ENCODE peak calls at places on chromosomes 5 and 9, in ten cellular contexts. A is WTC11, U is glutamatergic neuron, V is GM23338, J is GM13977, T is endothelial cell, F is heart right ventricle, W is psoas muscle, O is HCT116, E is transverse colon. Y is an unnamed sample.

GRCh38 chr9:95091574-95091970 is 225.9 kb downstream of the FANCC start:
- DNase-seq in A (no peak), U (no peak), V (no peak), J (no peak), T (no peak), F (no peak), W (no peak), O (no peak), E (no peak), Y (no peak)

GRCh38 chr5:146785065-146785464 is 93.5 kb downstream of the PPP2R2B start:
- DNase-seq in A (no peak), U (no peak), V (no peak), J (no peak), T (no peak), F (no peak), W (no peak), O (no peak), E (no peak), Y (no peak)

GRCh38 chr5:98248949-98249348 is 524.5 kb upstream of the RGMB start:
- DNase-seq in A (no peak), U (no peak), V (no peak), J (no peak), T (no peak), F (no peak), W (no peak), O (no peak), E (no peak), Y (no peak)

GRCh38 chr5:59988396-59988795 is 94.9 kb upstream of the PDE4D start:
- DNase-seq in A (no peak), U (no peak), V (no peak), J (no peak), T (no peak), F (no peak), W (no peak), O (no peak), E (no peak), Y (no peak)

GRCh38 chr5:173498871-173499470 is 117.5 kb downstream of the BOD1 start:
- DNase-seq in A (no peak), U (no peak), V (peak), J (no peak), T (no peak), F (no peak), W (peak), O (no peak), E (no peak), Y (no peak)

GRCh38 chr9:35757527-35758275 is 3.6 kb upstream of the MSMP start:
- DNase-seq in A (no peak), U (no peak), V (no peak), J (peak), T (no peak), F (no peak), W (no peak), O (no peak), E (no peak), Y (no peak)

GRCh38 chr9:22216730-22217160 is 207.6 kb upstream of the CDKN2B start:
- DNase-seq in A (no peak), U (no peak), V (no peak), J (no peak), T (no peak), F (no peak), W (no peak), O (peak), E (no peak), Y (no peak)

GRCh38 chr5:150774145-150774544 is 4.4 kb upstream of the SMIM3 start:
- DNase-seq in A (no peak), U (no peak), V (no peak), J (no peak), T (no peak), F (no peak), W (no peak), O (no peak), E (no peak), Y (no peak)

GRCh38 chr5:72067682-72068470 is 39.4 kb upstream of the MAP1B start:
- DNase-seq in A (no peak), U (no peak), V (no peak), J (no peak), T (no peak), F (no peak), W (no peak), O (peak), E (no peak), Y (no peak)

GRCh38 chr9:88807426-88807825 is 183.8 kb upstream of the S1PR3 start:
- DNase-seq in A (no peak), U (no peak), V (no peak), J (no peak), T (no peak), F (no peak), W (no peak), O (no peak), E (no peak), Y (no peak)

GRCh38 chr9:125189011-125189360 is 617 bp downstream of the PPP6C start:
- DNase-seq in A (peak), U (peak), V (peak), J (peak), T (peak), F (peak), W (peak), O (no peak), E (peak), Y (peak)

GRCh38 chr5:109374625-109375024 is 35.1 kb downstream of the PJA2 start:
- DNase-seq in A (no peak), U (no peak), V (no peak), J (no peak), T (no peak), F (no peak), W (no peak), O (no peak), E (no peak), Y (no peak)

GRCh38 chr9:133306242-133307194 is 29.5 kb downstream of the SURF6 start:
- DNase-seq in A (no peak), U (no peak), V (no peak), J (no peak), T (no peak), F (no peak), W (no peak), O (no peak), E (no peak), Y (no peak)

GRCh38 chr9:6272229-6272597 is 56.0 kb upstream of the TPD52L3 start:
- DNase-seq in A (no peak), U (no peak), V (no peak), J (no peak), T (no peak), F (peak), W (no peak), O (no peak), E (no peak), Y (no peak)

GRCh38 chr9:124066783-124067563 is 55.4 kb downstream of the LHX2 start:
- DNase-seq in A (no peak), U (no peak), V (no peak), J (no peak), T (no peak), F (no peak), W (no peak), O (no peak), E (no peak), Y (no peak)

GRCh38 chr5:128144491-128144890 is 60.9 kb downstream of the SLC12A2 start:
- DNase-seq in A (no peak), U (no peak), V (no peak), J (no peak), T (no peak), F (no peak), W (no peak), O (no peak), E (no peak), Y (no peak)

GRCh38 chr9:133886563-133887501 is 105.3 kb downstream of the VAV2 start:
- DNase-seq in A (no peak), U (no peak), V (no peak), J (no peak), T (no peak), F (no peak), W (no peak), O (no peak), E (no peak), Y (no peak)

GRCh38 chr5:72106922-72107873 is at the start of gene MAP1B:
- DNase-seq in A (peak), U (peak), V (peak), J (peak), T (peak), F (peak), W (peak), O (no peak), E (no peak), Y (peak)

GRCh38 chr9:135037521-135038250 is 49.8 kb upstream of the OLFM1 start:
- DNase-seq in A (no peak), U (no peak), V (no peak), J (no peak), T (no peak), F (no peak), W (peak), O (no peak), E (no peak), Y (no peak)

GRCh38 chr5:141615991-141616715 is 2.6 kb downstream of the DIAPH1 start:
- DNase-seq in A (no peak), U (no peak), V (no peak), J (no peak), T (no peak), F (no peak), W (no peak), O (no peak), E (no peak), Y (peak)

GRCh38 chr5:116448869-116449453 is 125.7 kb downstream of the SEMA6A start:
- DNase-seq in A (no peak), U (no peak), V (no peak), J (no peak), T (no peak), F (no peak), W (no peak), O (no peak), E (no peak), Y (no peak)

GRCh38 chr5:35365756-35366155 is 135.5 kb upstream of the PRLR start:
- DNase-seq in A (no peak), U (no peak), V (no peak), J (no peak), T (no peak), F (no peak), W (no peak), O (no peak), E (no peak), Y (no peak)

GRCh38 chr5:103993028-103993427 is 430.4 kb upstream of the NUDT12 start:
- DNase-seq in A (no peak), U (no peak), V (no peak), J (no peak), T (no peak), F (no peak), W (no peak), O (no peak), E (no peak), Y (no peak)

GRCh38 chr5:80370394-80370793 is 37.5 kb upstream of the ZFYVE16 start:
- DNase-seq in A (no peak), U (no peak), V (no peak), J (no peak), T (peak), F (no peak), W (no peak), O (no peak), E (no peak), Y (no peak)

GRCh38 chr5:127143722-127144121 is 70.4 kb upstream of the C5orf63 start:
- DNase-seq in A (no peak), U (no peak), V (peak), J (no peak), T (no peak), F (no peak), W (no peak), O (no peak), E (no peak), Y (no peak)
- TF ChIP-seq CTCF in A (no peak), U (no peak), V (peak), J (no peak), T (no peak), F (no peak), W (no peak), O (no peak), E (no peak), Y (no peak)

GRCh38 chr9:111389406-111389805 is 59.4 kb upstream of the OR2K2 start:
- DNase-seq in A (no peak), U (no peak), V (no peak), J (no peak), T (no peak), F (no peak), W (no peak), O (no peak), E (no peak), Y (no peak)

GRCh38 chr9:111386386-111386785 is 56.4 kb upstream of the OR2K2 start:
- DNase-seq in A (no peak), U (no peak), V (no peak), J (no peak), T (no peak), F (no peak), W (no peak), O (no peak), E (no peak), Y (no peak)
- TF ChIP-seq CTCF in A (no peak), U (no peak), V (no peak), J (no peak), T (no peak), F (no peak), W (no peak), O (no peak), E (no peak), Y (no peak)

DNA sequence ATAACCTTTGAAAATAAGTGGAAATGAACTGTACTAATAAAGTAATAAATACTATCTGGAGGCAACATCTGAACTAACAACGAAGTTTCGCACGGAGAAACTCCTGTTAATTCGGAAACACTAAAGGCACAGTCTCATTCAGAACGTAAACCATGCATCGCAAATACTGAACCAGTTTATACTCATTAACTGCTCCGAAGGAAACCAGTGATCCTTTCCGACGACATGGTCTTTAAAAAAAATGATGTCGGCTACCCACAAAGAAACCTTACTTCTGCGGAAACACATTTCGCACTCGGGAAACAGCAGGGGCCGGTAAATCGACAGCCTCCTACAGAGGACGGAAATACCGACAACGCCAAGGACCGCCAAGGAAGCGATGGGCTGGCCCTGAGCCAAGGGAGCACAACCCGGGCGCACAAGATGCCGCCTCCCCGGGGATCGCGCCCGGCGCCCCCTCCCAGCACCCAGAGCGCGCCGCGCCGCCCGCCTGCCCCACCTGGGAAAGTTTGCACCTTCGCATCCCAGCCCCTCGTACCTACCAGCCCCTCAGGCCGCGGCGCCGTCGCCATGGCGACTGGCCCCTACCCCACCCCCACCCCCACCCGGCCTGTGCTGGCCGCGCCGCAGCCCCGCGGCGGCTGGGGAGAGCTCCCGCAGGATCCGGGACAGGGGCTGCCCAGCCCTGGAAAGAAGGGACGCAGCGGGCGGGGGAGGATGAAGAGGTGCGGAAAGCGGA is 732 bp downstream of the PRKAA1 start:
- DNase-seq in A (peak), U (peak), V (peak), J (no peak), T (peak), F (peak), W (peak), O (peak), E (peak), Y (peak)
- TF ChIP-seq CTCF in A (no peak), U (no peak), V (no peak), J (no peak), T (no peak), F (no peak), W (no peak), O (no peak), E (no peak), Y (no peak)

GRCh38 chr5:132134384-132134783 is 60.8 kb downstream of the CSF2 start:
- DNase-seq in A (no peak), U (no peak), V (peak), J (no peak), T (no peak), F (no peak), W (no peak), O (peak), E (no peak), Y (no peak)
- TF ChIP-seq CTCF in A (no peak), U (peak), V (no peak), J (no peak), T (peak), F (peak), W (peak), O (peak), E (no peak), Y (peak)

GRCh38 chr5:93252165-93252564 is 328.9 kb downstream of the NR2F1-AS1 start:
- DNase-seq in A (no peak), U (no peak), V (peak), J (no peak), T (no peak), F (no peak), W (no peak), O (peak), E (no peak), Y (no peak)
- TF ChIP-seq CTCF in A (no peak), U (no peak), V (peak), J (no peak), T (no peak), F (no peak), W (no peak), O (peak), E (no peak), Y (no peak)

DNA sequence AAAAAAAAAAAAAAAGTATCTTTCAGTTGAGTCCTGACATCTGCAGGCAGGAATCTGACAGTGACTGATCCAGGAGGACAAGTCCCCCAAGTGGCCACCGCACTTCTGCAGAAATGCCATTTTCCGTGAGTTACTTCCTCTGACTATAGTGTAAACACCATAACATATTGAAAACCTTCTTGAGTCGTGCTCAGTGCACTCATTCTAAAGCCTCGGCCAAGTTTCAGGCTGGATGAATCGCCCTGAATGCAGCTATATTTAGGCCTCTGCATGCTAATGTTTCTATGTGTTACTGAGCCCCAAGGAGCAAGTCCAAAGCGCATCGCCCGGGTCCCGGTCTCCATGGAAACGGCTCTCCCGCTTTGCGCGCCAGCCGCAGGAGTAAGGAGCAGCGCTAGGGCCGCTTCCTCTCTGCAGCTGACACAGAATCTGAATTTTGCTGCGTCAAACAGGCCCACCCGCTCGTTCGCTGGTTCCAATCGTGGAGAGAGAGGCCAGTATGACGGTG is 335.4 kb downstream of the MSX2 start:
- DNase-seq in A (peak), U (peak), V (peak), J (no peak), T (peak), F (peak), W (peak), O (peak), E (no peak), Y (peak)
- TF ChIP-seq CTCF in A (no peak), U (no peak), V (peak), J (no peak), T (no peak), F (peak), W (no peak), O (peak), E (no peak), Y (no peak)

GRCh38 chr9:68685213-68685612 is 19.8 kb upstream of the PIP5K1B start:
- DNase-seq in A (no peak), U (no peak), V (no peak), J (no peak), T (no peak), F (no peak), W (no peak), O (no peak), E (no peak), Y (no peak)

GRCh38 chr9:68690088-68690487 is 15.0 kb upstream of the PIP5K1B start:
- DNase-seq in A (peak), U (no peak), V (peak), J (no peak), T (no peak), F (peak), W (no peak), O (no peak), E (no peak), Y (no peak)

GRCh38 chr9:68683433-68683832 is 21.6 kb upstream of the PIP5K1B start:
- DNase-seq in A (no peak), U (no peak), V (no peak), J (no peak), T (no peak), F (no peak), W (no peak), O (no peak), E (no peak), Y (no peak)

GRCh38 chr9:68685770-68686169 is 19.3 kb upstream of the PIP5K1B start:
- DNase-seq in A (peak), U (no peak), V (peak), J (peak), T (peak), F (no peak), W (no peak), O (peak), E (peak), Y (peak)
- TF ChIP-seq CTCF in A (peak), U (no peak), V (peak), J (peak), T (peak), F (peak), W (no peak), O (peak), E (peak), Y (peak)